ENCODE peak calls at places on chromosomes 5 and 9, in seven cellular contexts. M is neural progenitor cell, Y is germinal center, J is GM12864, O is globus pallidus, I is GM13977, U is Right ventricle myocardium superior. P is an unnamed sample.
A peak's percentile ranks its signal among the peaks of the same experiment; 100 is the strongest.

GRCh38 chr9:27414215-27414731 is 109.8 kb upstream of the IFNK start:
- DNase-seq in M (no peak), Y (no peak), J (no peak), O (no peak), I (no peak), U (peak; percentile 53), P (no peak)

GRCh38 chr5:122187426-122187825 is 58.1 kb downstream of the ZNF474 start:
- DNase-seq in M (no peak), Y (no peak), J (no peak), O (no peak), I (no peak), U (no peak), P (no peak)

GRCh38 chr5:390571-391491 is 52.1 kb upstream of the EXOC3 start:
- DNase-seq in M (no peak), Y (peak; percentile 1), J (no peak), O (no peak), I (peak; percentile 42), U (no peak), P (no peak)

GRCh38 chr5:128966375-128966774 is 1.1 kb downstream of the SLC27A6 start:
- DNase-seq in M (no peak), Y (no peak), J (no peak), O (no peak), I (no peak), U (no peak), P (no peak)

GRCh38 chr5:86579502-86579901 is 38.2 kb upstream of the COX7C start:
- DNase-seq in M (no peak), Y (no peak), J (no peak), O (no peak), I (no peak), U (no peak), P (no peak)

GRCh38 chr9:134662143-134662876 is 20.7 kb downstream of the COL5A1 start:
- DNase-seq in M (no peak), Y (no peak), J (no peak), O (no peak), I (no peak), U (peak; percentile 78), P (peak; percentile 75)

GRCh38 chr9:77907581-77907980 is 124.0 kb downstream of the GNAQ start:
- DNase-seq in M (no peak), Y (no peak), J (no peak), O (no peak), I (no peak), U (no peak), P (no peak)

GRCh38 chr9:36091028-36091953 is 45.2 kb upstream of the GLIPR2 start:
- DNase-seq in M (no peak), Y (no peak), J (no peak), O (no peak), I (no peak), U (no peak), P (no peak)

GRCh38 chr5:83965431-83965830 is 244.8 kb upstream of the HAPLN1 start:
- DNase-seq in M (no peak), Y (no peak), J (no peak), O (no peak), I (no peak), U (no peak), P (no peak)

GRCh38 chr9:135925496-135926133 is 18.3 kb upstream of the CAMSAP1 start:
- DNase-seq in M (no peak), Y (no peak), J (no peak), O (no peak), I (peak; percentile 78), U (no peak), P (no peak)